ENCODE peak calls at places on chromosomes 16 and 17, in five cellular contexts. Q is hepatic stellate cell; V is activated CD8-positive, alpha-beta memory T cell treated with anti-CD3 and anti-CD28 coated beads for 48 hours; C is activated T-helper 1 cell treated with anti-CD3 and anti-CD28 coated beads, Interleukin-2, amount 50 U/mL, for 16 hours; S is lung. O is an unnamed sample.

GRCh38 chr17:8138672-8139371 is 13.4 kb downstream of the PER1 start:
- DNase-seq in C (peak; percentile 92), Q (peak; percentile 89), S (peak; percentile 92), V (peak; percentile 100), O (peak; percentile 93)

GRCh38 chr17:65190467-65191095 is 53.4 kb downstream of the RGS9 start:
- DNase-seq in C (no peak), Q (peak; percentile 74), S (no peak), V (no peak), O (no peak)

GRCh38 chr16:77457046-77457445 is 22.2 kb upstream of the ADAMTS18 start:
- DNase-seq in S (no peak), V (no peak), Q (no peak), C (no peak), O (no peak)

GRCh38 chr16:11314309-11314894 is 30.9 kb upstream of the RMI2 start:
- DNase-seq in S (no peak), V (no peak), Q (no peak), C (no peak), O (no peak)

GRCh38 chr16:81996664-81997529 is 14.4 kb downstream of the SDR42E1 start:
- DNase-seq in Q (peak; percentile 48), V (no peak), C (no peak), S (no peak), O (no peak)

GRCh38 chr17:71398706-71399620 is 721.9 kb upstream of the SOX9 start:
- DNase-seq in S (no peak), V (no peak), Q (no peak), C (no peak), O (no peak)

GRCh38 chr17:71519285-71519684 is 601.5 kb upstream of the SOX9 start:
- DNase-seq in Q (no peak), S (no peak), C (no peak), V (no peak), O (no peak)

GRCh38 chr16:19542138-19542821 is 13.2 kb upstream of the VPS35L start:
- DNase-seq in Q (no peak), V (no peak), C (no peak), S (no peak), O (no peak)

GRCh38 chr17:31495049-31495885 is 103.8 kb downstream of the RAB11FIP4 start:
- DNase-seq in S (no peak), V (no peak), C (no peak), Q (no peak), O (peak; percentile 59)

GRCh38 chr17:44115585-44116415 is 7.6 kb downstream of the HDAC5 start:
- DNase-seq in V (no peak), Q (peak; percentile 73), C (no peak), S (no peak), O (no peak)

GRCh38 chr16:84356591-84357116 is 11.7 kb upstream of the ATP2C2 start:
- DNase-seq in S (no peak), V (no peak), Q (no peak), C (no peak), O (no peak)